ENCODE peak calls at places on chromosomes 3 and 15, in ten cellular contexts. C, Y, S, G, L, T, U, M, J and Z are unnamed samples.

GRCh38 chr3:128067481-128067880 is 15.2 kb downstream of the SEC61A1 start:
- DNase-seq in C (no peak), Y (no peak), S (no peak), G (no peak), L (no peak), T (no peak), U (no peak), M (no peak), J (peak; percentile 32), Z (no peak)

GRCh38 chr3:47681016-47681415 is 100.7 kb downstream of the SMARCC1 start:
- DNase-seq in C (no peak), Y (no peak), S (no peak), G (no peak), L (no peak), T (no peak), U (no peak), M (no peak), J (no peak), Z (no peak)

GRCh38 chr3:61173685-61174084 is 77.6 kb downstream of the FHIT start:
- DNase-seq in C (no peak), Y (no peak), S (no peak), G (no peak), L (no peak), T (peak; percentile 1), U (no peak), M (no peak), J (no peak), Z (no peak)

GRCh38 chr15:99974246-99974645 is 241.0 kb upstream of the LYSMD4 start:
- DNase-seq in C (no peak), Y (no peak), S (no peak), G (no peak), L (peak; percentile 54), T (no peak), U (no peak), M (no peak), J (no peak), Z (peak; percentile 25)

GRCh38 chr3:176521531-176522175 is 675.6 kb downstream of the TBL1XR1 start:
- DNase-seq in C (peak; percentile 48), Y (no peak), S (no peak), G (no peak), L (no peak), T (no peak), U (no peak), M (peak; percentile 81), J (peak; percentile 45), Z (no peak)

GRCh38 chr15:47872869-47873301 is 155.6 kb downstream of the SEMA6D start:
- DNase-seq in C (no peak), Y (peak; percentile 45), S (no peak), G (no peak), L (no peak), T (peak; percentile 45), U (peak; percentile 17), M (no peak), J (no peak), Z (no peak)

GRCh38 chr15:28989239-28989830 is 103.6 kb downstream of the APBA2 start:
- DNase-seq in C (peak; percentile 21), Y (no peak), S (no peak), G (no peak), L (no peak), T (peak; percentile 22), U (no peak), M (no peak), J (peak; percentile 71), Z (peak; percentile 45)

GRCh38 chr3:23396746-23397145 is 193.6 kb downstream of the UBE2E2 start:
- DNase-seq in C (no peak), Y (no peak), S (no peak), G (no peak), L (no peak), T (no peak), U (no peak), M (no peak), J (no peak), Z (no peak)

GRCh38 chr15:78942741-78943140 is 2.1 kb downstream of the CTSH start:
- DNase-seq in C (no peak), Y (no peak), S (no peak), G (no peak), L (peak; percentile 88), T (no peak), U (no peak), M (no peak), J (no peak), Z (no peak)

GRCh38 chr15:78946493-78946892 is 1.6 kb upstream of the CTSH start:
- DNase-seq in C (no peak), Y (no peak), S (no peak), G (no peak), L (no peak), T (no peak), U (no peak), M (no peak), J (no peak), Z (no peak)

GRCh38 chr15:78943692-78944091 is 1.2 kb downstream of the CTSH start:
- DNase-seq in C (no peak), Y (no peak), S (no peak), G (no peak), L (peak; percentile 83), T (no peak), U (no peak), M (peak; percentile 25), J (no peak), Z (no peak)

GRCh38 chr15:78944669-78945407 is at the start of gene CTSH:
- DNase-seq in C (peak; percentile 17), Y (peak; percentile 80), S (peak; percentile 94), G (peak; percentile 96), L (peak; percentile 93), T (peak; percentile 83), U (peak; percentile 75), M (peak; percentile 38), J (peak; percentile 97), Z (peak; percentile 97)

DNA sequence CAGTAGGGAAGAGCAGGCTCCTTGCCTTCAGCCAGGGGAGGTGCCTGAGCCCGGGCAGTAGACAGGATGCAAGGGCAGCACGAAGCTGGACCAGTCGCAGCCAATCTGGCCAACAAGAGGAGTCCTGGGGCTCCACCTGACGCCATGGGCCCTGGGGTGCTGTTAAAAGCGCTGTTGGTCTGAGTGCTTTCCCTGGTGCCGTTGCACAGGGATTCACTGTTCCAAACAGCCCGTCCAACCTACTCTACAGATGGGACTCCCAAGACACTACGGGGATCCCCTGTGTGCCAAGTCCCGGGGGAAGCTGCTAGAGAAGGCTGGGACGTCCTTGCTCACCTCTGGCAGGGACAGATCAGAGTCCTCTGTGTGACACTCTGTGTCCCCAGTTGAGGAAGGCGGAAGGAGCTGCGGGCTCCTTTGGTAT is 632 bp downstream of the CTSH start:
- DNase-seq in C (no peak), Y (no peak), S (no peak), G (peak; percentile 61), L (no peak), T (no peak), U (no peak), M (no peak), J (no peak), Z (no peak)
- H3K4me3 ChIP-seq in C (no peak overlapping the region), Y (peak overlapping the region; percentile 77), S (peak overlapping the region; percentile 85), G (peak overlapping the region; percentile 65), L (peak overlapping the region; percentile 63), T (peak overlapping the region; percentile 38), U (peak overlapping the region; percentile 33), M (no peak overlapping the region), J (peak overlapping the region; percentile 82), Z (peak overlapping the region; percentile 85)

GRCh38 chr3:10837849-10838248 is 21.8 kb downstream of the SLC6A11 start:
- DNase-seq in C (no peak), Y (no peak), S (no peak), G (no peak), L (no peak), T (peak; percentile 6), U (no peak), M (no peak), J (no peak), Z (no peak)

GRCh38 chr3:10843378-10843777 is 27.4 kb downstream of the SLC6A11 start:
- DNase-seq in C (no peak), Y (no peak), S (no peak), G (no peak), L (no peak), T (no peak), U (no peak), M (no peak), J (no peak), Z (no peak)

GRCh38 chr3:10836676-10837075 is 20.6 kb downstream of the SLC6A11 start:
- DNase-seq in C (no peak), Y (no peak), S (no peak), G (no peak), L (no peak), T (no peak), U (no peak), M (no peak), J (no peak), Z (no peak)

GRCh38 chr3:10835406-10835805 is 19.4 kb downstream of the SLC6A11 start:
- DNase-seq in C (no peak), Y (no peak), S (no peak), G (no peak), L (no peak), T (no peak), U (no peak), M (no peak), J (peak; percentile 71), Z (no peak)

GRCh38 chr3:10839167-10839566 is 23.1 kb downstream of the SLC6A11 start:
- DNase-seq in C (no peak), Y (no peak), S (no peak), G (no peak), L (no peak), T (no peak), U (no peak), M (no peak), J (no peak), Z (no peak)
- H3K4me1 ChIP-seq in C (no peaks in the 10 kb centered on the region), Y (no peaks in the 10 kb centered on the region), S (no peaks in the 10 kb centered on the region), G (no peaks in the 10 kb centered on the region), L (no peaks in the 10 kb centered on the region), T (no peaks in the 10 kb centered on the region), U (no peaks in the 10 kb centered on the region), M (no peaks in the 10 kb centered on the region), J (no peaks in the 10 kb centered on the region), Z (no peaks in the 10 kb centered on the region)

DNA sequence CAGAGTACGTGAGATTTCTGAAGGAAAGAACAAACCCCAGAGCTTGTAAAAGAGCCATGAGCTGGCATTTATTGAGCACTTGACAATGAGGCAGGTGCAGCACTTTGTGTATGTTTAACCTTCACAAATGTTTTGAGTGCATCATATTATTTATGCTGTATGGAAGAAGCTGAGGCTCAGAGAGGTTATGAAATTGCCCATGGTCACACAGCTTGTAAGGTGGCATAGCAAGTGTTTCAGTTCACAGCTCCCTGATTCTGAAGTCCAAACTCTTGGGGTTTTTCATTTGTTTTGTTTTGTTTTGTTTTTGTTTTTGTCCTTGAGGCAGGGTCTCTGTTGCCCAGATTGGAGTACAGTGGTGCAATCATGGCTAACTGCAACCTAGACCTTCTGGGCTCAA is 25.1 kb upstream of the ADAMTS7 start:
- DNase-seq in C (no peak), Y (no peak), S (no peak), G (no peak), L (no peak), T (no peak), U (no peak), M (no peak), J (no peak), Z (no peak)
- H3K4me3 ChIP-seq in C (no peak overlapping the region), Y (no peak overlapping the region), S (no peak overlapping the region), G (no peak overlapping the region), L (no peak overlapping the region), T (no peak overlapping the region), U (no peak overlapping the region), M (no peak overlapping the region), J (no peak overlapping the region), Z (no peak overlapping the region)

GRCh38 chr3:157132936-157133335 is 27.0 kb downstream of the CCNL1 start:
- DNase-seq in C (no peak), Y (no peak), S (no peak), G (no peak), L (peak; percentile 49), T (no peak), U (no peak), M (no peak), J (no peak), Z (peak; percentile 63)

GRCh38 chr3:157132341-157132740 is 27.6 kb downstream of the CCNL1 start:
- DNase-seq in C (no peak), Y (no peak), S (no peak), G (no peak), L (no peak), T (no peak), U (no peak), M (no peak), J (no peak), Z (no peak)

GRCh38 chr3:157134620-157135191 is 25.2 kb downstream of the CCNL1 start:
- DNase-seq in C (no peak), Y (no peak), S (no peak), G (peak; percentile 83), L (peak; percentile 53), T (no peak), U (no peak), M (peak; percentile 50), J (no peak), Z (no peak)

GRCh38 chr3:157131861-157132260 is 28.1 kb downstream of the CCNL1 start:
- DNase-seq in C (peak; percentile 61), Y (no peak), S (no peak), G (no peak), L (no peak), T (no peak), U (no peak), M (peak; percentile 51), J (no peak), Z (no peak)

GRCh38 chr3:157133434-157134320 is 26.3 kb downstream of the CCNL1 start:
- DNase-seq in C (no peak), Y (no peak), S (no peak), G (peak; percentile 67), L (no peak), T (peak; percentile 91), U (no peak), M (no peak), J (no peak), Z (no peak)
- H3K4me1 ChIP-seq in C (peaks cover 32% of the 10 kb centered on the region), Y (peaks cover 29% of the 10 kb centered on the region), S (peaks cover 70% of the 10 kb centered on the region), G (peaks cover 60% of the 10 kb centered on the region), L (peaks cover 78% of the 10 kb centered on the region), T (peaks cover 83% of the 10 kb centered on the region), U (peaks cover 10% of the 10 kb centered on the region), M (peaks cover 70% of the 10 kb centered on the region), J (peaks cover 22% of the 10 kb centered on the region), Z (peaks cover 61% of the 10 kb centered on the region)